ENCODE peak calls at places on chromosomes 12 and 14, in eight cellular contexts. One of them, this sample, is unnamed.
A peak's percentile ranks its signal among the peaks of the same experiment; 100 is the strongest.

GRCh38 chr12:55972045-55972843 is 1.6 kb upstream of the RAB5B start:
- DNase-seq in left ventricle myocardium inferior: no peak
- DNase-seq in right atrium auricular region: no peak
- DNase-seq in aorta: no peak
- DNase-seq in lower lobe of right lung: no peak
- DNase-seq in effector memory CD4-positive, alpha-beta T cell: no peak
- DNase-seq in upper lobe of right lung: no peak
- DNase-seq in MM.1S: no peak
- DNase-seq in this sample: no peak

GRCh38 chr12:123696641-123697040 is 15.5 kb upstream of the ATP6V0A2 start:
- DNase-seq in right atrium auricular region: no peak
- DNase-seq in effector memory CD4-positive, alpha-beta T cell: no peak
- DNase-seq in upper lobe of right lung: no peak
- DNase-seq in aorta: no peak
- DNase-seq in MM.1S: no peak
- DNase-seq in lower lobe of right lung: no peak
- DNase-seq in left ventricle myocardium inferior: no peak
- DNase-seq in this sample: no peak

GRCh38 chr12:44835641-44836379 is 40.3 kb downstream of the NELL2 start:
- DNase-seq in aorta: no peak
- DNase-seq in lower lobe of right lung: no peak
- DNase-seq in right atrium auricular region: no peak
- DNase-seq in MM.1S: no peak
- DNase-seq in upper lobe of right lung: no peak
- DNase-seq in effector memory CD4-positive, alpha-beta T cell: no peak
- DNase-seq in left ventricle myocardium inferior: no peak
- DNase-seq in this sample: no peak

GRCh38 chr12:47995976-47996375 is 8.3 kb downstream of the COL2A1 start:
- DNase-seq in aorta: no peak
- DNase-seq in lower lobe of right lung: no peak
- DNase-seq in MM.1S: no peak
- DNase-seq in effector memory CD4-positive, alpha-beta T cell: no peak
- DNase-seq in right atrium auricular region: no peak
- DNase-seq in left ventricle myocardium inferior: no peak
- DNase-seq in upper lobe of right lung: no peak
- DNase-seq in this sample: peak; percentile 28

GRCh38 chr14:24417832-24418491 is 11.5 kb downstream of the CBLN3 start:
- DNase-seq in MM.1S: no peak
- DNase-seq in left ventricle myocardium inferior: no peak
- DNase-seq in aorta: no peak
- DNase-seq in effector memory CD4-positive, alpha-beta T cell: no peak
- DNase-seq in lower lobe of right lung: no peak
- DNase-seq in right atrium auricular region: no peak
- DNase-seq in upper lobe of right lung: no peak
- DNase-seq in this sample: no peak

GRCh38 chr14:70755655-70756054 is 53.7 kb downstream of the MAP3K9 start:
- DNase-seq in MM.1S: no peak
- DNase-seq in right atrium auricular region: no peak
- DNase-seq in left ventricle myocardium inferior: no peak
- DNase-seq in aorta: no peak
- DNase-seq in effector memory CD4-positive, alpha-beta T cell: no peak
- DNase-seq in upper lobe of right lung: no peak
- DNase-seq in lower lobe of right lung: no peak
- DNase-seq in this sample: no peak

GRCh38 chr14:50312734-50313054 is 570 bp downstream of the DMAC2L start:
- DNase-seq in aorta: no peak
- DNase-seq in effector memory CD4-positive, alpha-beta T cell: peak; percentile 29
- DNase-seq in left ventricle myocardium inferior: no peak
- DNase-seq in MM.1S: no peak
- DNase-seq in upper lobe of right lung: no peak
- DNase-seq in right atrium auricular region: no peak
- DNase-seq in lower lobe of right lung: no peak
- DNase-seq in this sample: no peak

GRCh38 chr12:106106892-106107291 is 31.9 kb downstream of the NUAK1 start:
- DNase-seq in right atrium auricular region: no peak
- DNase-seq in lower lobe of right lung: no peak
- DNase-seq in upper lobe of right lung: no peak
- DNase-seq in effector memory CD4-positive, alpha-beta T cell: no peak
- DNase-seq in left ventricle myocardium inferior: no peak
- DNase-seq in aorta: no peak
- DNase-seq in MM.1S: no peak
- DNase-seq in this sample: no peak

GRCh38 chr12:121467638-121468403 is 67.9 kb downstream of the RNF34 start:
- DNase-seq in upper lobe of right lung: peak; percentile 81
- DNase-seq in lower lobe of right lung: no peak
- DNase-seq in effector memory CD4-positive, alpha-beta T cell: no peak
- DNase-seq in MM.1S: no peak
- DNase-seq in right atrium auricular region: peak; percentile 63
- DNase-seq in left ventricle myocardium inferior: no peak
- DNase-seq in aorta: peak; percentile 76
- DNase-seq in this sample: no peak

GRCh38 chr12:52239767-52240166 is 6.7 kb downstream of the KRT7 start:
- DNase-seq in effector memory CD4-positive, alpha-beta T cell: no peak
- DNase-seq in MM.1S: no peak
- DNase-seq in aorta: no peak
- DNase-seq in upper lobe of right lung: no peak
- DNase-seq in lower lobe of right lung: no peak
- DNase-seq in left ventricle myocardium inferior: no peak
- DNase-seq in right atrium auricular region: no peak
- DNase-seq in this sample: no peak

GRCh38 chr12:52241205-52241842 is 8.3 kb downstream of the KRT7 start:
- DNase-seq in right atrium auricular region: no peak
- DNase-seq in aorta: no peak
- DNase-seq in MM.1S: no peak
- DNase-seq in effector memory CD4-positive, alpha-beta T cell: no peak
- DNase-seq in upper lobe of right lung: no peak
- DNase-seq in lower lobe of right lung: no peak
- DNase-seq in left ventricle myocardium inferior: no peak
- DNase-seq in this sample: peak; percentile 58

GRCh38 chr12:52238206-52238840 is 5.3 kb downstream of the KRT7 start:
- DNase-seq in effector memory CD4-positive, alpha-beta T cell: no peak
- DNase-seq in MM.1S: no peak
- DNase-seq in upper lobe of right lung: no peak
- DNase-seq in lower lobe of right lung: no peak
- DNase-seq in right atrium auricular region: no peak
- DNase-seq in aorta: no peak
- DNase-seq in left ventricle myocardium inferior: no peak
- DNase-seq in this sample: peak; percentile 25

GRCh38 chr12:52236386-52237050 is 3.5 kb downstream of the KRT7 start:
- DNase-seq in effector memory CD4-positive, alpha-beta T cell: no peak
- DNase-seq in aorta: no peak
- DNase-seq in right atrium auricular region: no peak
- DNase-seq in left ventricle myocardium inferior: no peak
- DNase-seq in upper lobe of right lung: no peak
- DNase-seq in MM.1S: no peak
- DNase-seq in lower lobe of right lung: no peak
- DNase-seq in this sample: peak; percentile 40

GRCh38 chr12:52238916-52239649 is 6.0 kb downstream of the KRT7 start:
- DNase-seq in right atrium auricular region: no peak
- DNase-seq in aorta: no peak
- DNase-seq in lower lobe of right lung: no peak
- DNase-seq in effector memory CD4-positive, alpha-beta T cell: no peak
- DNase-seq in MM.1S: no peak
- DNase-seq in upper lobe of right lung: no peak
- DNase-seq in left ventricle myocardium inferior: no peak
- DNase-seq in this sample: peak; percentile 14
- H3K36me3 ChIP-seq in right atrium auricular region: no peaks in the 10 kb centered on the region
- H3K36me3 ChIP-seq in aorta: no peaks in the 10 kb centered on the region
- H3K36me3 ChIP-seq in lower lobe of right lung: peaks cover 10% of the 10 kb centered on the region
- H3K36me3 ChIP-seq in effector memory CD4-positive, alpha-beta T cell: no peaks in the 10 kb centered on the region
- H3K36me3 ChIP-seq in MM.1S: no peaks in the 10 kb centered on the region
- H3K36me3 ChIP-seq in upper lobe of right lung: no peaks in the 10 kb centered on the region
- H3K36me3 ChIP-seq in left ventricle myocardium inferior: no peaks in the 10 kb centered on the region
- H3K36me3 ChIP-seq in this sample: no peaks in the 10 kb centered on the region

DNA sequence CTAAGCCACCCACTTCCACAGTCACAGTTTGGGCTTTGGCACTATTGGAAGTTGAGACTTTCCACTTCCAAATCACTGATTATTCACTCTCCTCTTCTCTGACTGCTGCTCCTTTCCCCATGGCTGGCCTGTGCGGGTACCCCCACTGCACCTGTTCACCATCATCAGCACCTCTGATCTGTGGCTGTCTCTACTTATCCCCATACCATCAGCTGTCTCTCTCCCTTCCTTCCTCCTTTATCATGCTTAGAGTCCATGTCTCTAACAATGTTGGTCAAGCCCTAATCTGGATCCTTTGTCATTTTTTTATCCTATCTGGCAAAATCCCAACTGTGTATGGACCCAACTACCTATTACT is 15.3 kb upstream of the TSPAN9 start:
- DNase-seq in right atrium auricular region: no peak
- DNase-seq in left ventricle myocardium inferior: no peak
- DNase-seq in lower lobe of right lung: no peak
- DNase-seq in upper lobe of right lung: no peak
- DNase-seq in MM.1S: no peak
- DNase-seq in effector memory CD4-positive, alpha-beta T cell: no peak
- DNase-seq in aorta: no peak
- DNase-seq in this sample: peak; percentile 1
- H3K27ac ChIP-seq in right atrium auricular region: no peak overlapping the region
- H3K27ac ChIP-seq in left ventricle myocardium inferior: no peak overlapping the region
- H3K27ac ChIP-seq in lower lobe of right lung: no peak overlapping the region
- H3K27ac ChIP-seq in upper lobe of right lung: no peak overlapping the region
- H3K27ac ChIP-seq in MM.1S: no peak overlapping the region
- H3K27ac ChIP-seq in effector memory CD4-positive, alpha-beta T cell: no peak overlapping the region
- H3K27ac ChIP-seq in aorta: no peak overlapping the region
- H3K27ac ChIP-seq in this sample: no peak overlapping the region

GRCh38 chr14:88500611-88501010 is 54.2 kb downstream of the PTPN21 start:
- DNase-seq in upper lobe of right lung: no peak
- DNase-seq in lower lobe of right lung: no peak
- DNase-seq in right atrium auricular region: no peak
- DNase-seq in effector memory CD4-positive, alpha-beta T cell: no peak
- DNase-seq in aorta: no peak
- DNase-seq in MM.1S: no peak
- DNase-seq in left ventricle myocardium inferior: no peak
- DNase-seq in this sample: no peak

GRCh38 chr14:88499225-88499624 is 55.6 kb downstream of the PTPN21 start:
- DNase-seq in left ventricle myocardium inferior: no peak
- DNase-seq in MM.1S: no peak
- DNase-seq in aorta: no peak
- DNase-seq in lower lobe of right lung: no peak
- DNase-seq in effector memory CD4-positive, alpha-beta T cell: no peak
- DNase-seq in right atrium auricular region: no peak
- DNase-seq in upper lobe of right lung: no peak
- DNase-seq in this sample: no peak

GRCh38 chr14:88493392-88494185 is 61.2 kb downstream of the PTPN21 start:
- DNase-seq in aorta: no peak
- DNase-seq in right atrium auricular region: no peak
- DNase-seq in left ventricle myocardium inferior: peak; percentile 53
- DNase-seq in upper lobe of right lung: no peak
- DNase-seq in lower lobe of right lung: no peak
- DNase-seq in effector memory CD4-positive, alpha-beta T cell: no peak
- DNase-seq in MM.1S: no peak
- DNase-seq in this sample: no peak

GRCh38 chr14:88492272-88493089 is 62.3 kb downstream of the PTPN21 start:
- DNase-seq in MM.1S: peak; percentile 41
- DNase-seq in upper lobe of right lung: no peak
- DNase-seq in left ventricle myocardium inferior: no peak
- DNase-seq in aorta: peak; percentile 51
- DNase-seq in right atrium auricular region: peak; percentile 84
- DNase-seq in effector memory CD4-positive, alpha-beta T cell: no peak
- DNase-seq in lower lobe of right lung: no peak
- DNase-seq in this sample: no peak

DNA sequence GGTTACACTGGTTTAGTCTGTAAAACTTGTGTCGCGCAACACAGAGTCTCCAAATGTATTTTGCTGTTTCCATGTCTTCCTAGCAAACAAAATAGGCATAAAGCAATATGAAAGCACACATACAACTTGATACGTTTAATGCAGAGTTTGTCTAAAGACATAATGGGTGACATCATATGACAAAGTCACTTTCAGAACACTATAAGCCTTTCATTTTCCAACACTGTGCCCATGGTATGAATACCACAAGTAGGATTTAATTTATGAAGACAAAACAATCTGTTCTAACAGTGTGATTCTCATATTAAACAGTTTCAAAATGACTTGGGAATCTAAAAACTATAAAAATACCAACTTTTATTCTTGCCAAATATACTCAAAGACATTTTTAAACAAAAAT is 58.4 kb downstream of the PTPN21 start:
- DNase-seq in effector memory CD4-positive, alpha-beta T cell: no peak
- DNase-seq in lower lobe of right lung: no peak
- DNase-seq in right atrium auricular region: no peak
- DNase-seq in upper lobe of right lung: no peak
- DNase-seq in left ventricle myocardium inferior: no peak
- DNase-seq in MM.1S: no peak
- DNase-seq in aorta: no peak
- DNase-seq in this sample: no peak
- H3K36me3 ChIP-seq in effector memory CD4-positive, alpha-beta T cell: no peaks in the 10 kb centered on the region
- H3K36me3 ChIP-seq in lower lobe of right lung: peaks cover 72% of the 10 kb centered on the region
- H3K36me3 ChIP-seq in right atrium auricular region: peaks cover 46% of the 10 kb centered on the region
- H3K36me3 ChIP-seq in upper lobe of right lung: peaks cover 64% of the 10 kb centered on the region
- H3K36me3 ChIP-seq in left ventricle myocardium inferior: peaks cover 63% of the 10 kb centered on the region
- H3K36me3 ChIP-seq in MM.1S: no peaks in the 10 kb centered on the region
- H3K36me3 ChIP-seq in aorta: peaks cover 4% of the 10 kb centered on the region
- H3K36me3 ChIP-seq in this sample: no peaks in the 10 kb centered on the region

GRCh38 chr12:96241484-96242256 is 47.5 kb downstream of the ELK3 start:
- DNase-seq in lower lobe of right lung: peak; percentile 71
- DNase-seq in aorta: peak; percentile 79
- DNase-seq in effector memory CD4-positive, alpha-beta T cell: peak; percentile 82
- DNase-seq in right atrium auricular region: peak; percentile 89
- DNase-seq in upper lobe of right lung: no peak
- DNase-seq in MM.1S: no peak
- DNase-seq in left ventricle myocardium inferior: no peak
- DNase-seq in this sample: peak; percentile 71

GRCh38 chr12:96240251-96240650 is 46.1 kb downstream of the ELK3 start:
- DNase-seq in effector memory CD4-positive, alpha-beta T cell: no peak
- DNase-seq in left ventricle myocardium inferior: no peak
- DNase-seq in upper lobe of right lung: no peak
- DNase-seq in right atrium auricular region: no peak
- DNase-seq in MM.1S: no peak
- DNase-seq in lower lobe of right lung: no peak
- DNase-seq in aorta: no peak
- DNase-seq in this sample: no peak

GRCh38 chr12:96240656-96241055 is 46.5 kb downstream of the ELK3 start:
- DNase-seq in right atrium auricular region: no peak
- DNase-seq in aorta: no peak
- DNase-seq in upper lobe of right lung: no peak
- DNase-seq in effector memory CD4-positive, alpha-beta T cell: no peak
- DNase-seq in MM.1S: no peak
- DNase-seq in left ventricle myocardium inferior: no peak
- DNase-seq in lower lobe of right lung: no peak
- DNase-seq in this sample: peak; percentile 46

GRCh38 chr12:96244826-96245225 is 50.7 kb downstream of the ELK3 start:
- DNase-seq in MM.1S: no peak
- DNase-seq in aorta: no peak
- DNase-seq in lower lobe of right lung: no peak
- DNase-seq in upper lobe of right lung: no peak
- DNase-seq in right atrium auricular region: peak; percentile 57
- DNase-seq in effector memory CD4-positive, alpha-beta T cell: no peak
- DNase-seq in left ventricle myocardium inferior: no peak
- DNase-seq in this sample: peak; percentile 51

DNA sequence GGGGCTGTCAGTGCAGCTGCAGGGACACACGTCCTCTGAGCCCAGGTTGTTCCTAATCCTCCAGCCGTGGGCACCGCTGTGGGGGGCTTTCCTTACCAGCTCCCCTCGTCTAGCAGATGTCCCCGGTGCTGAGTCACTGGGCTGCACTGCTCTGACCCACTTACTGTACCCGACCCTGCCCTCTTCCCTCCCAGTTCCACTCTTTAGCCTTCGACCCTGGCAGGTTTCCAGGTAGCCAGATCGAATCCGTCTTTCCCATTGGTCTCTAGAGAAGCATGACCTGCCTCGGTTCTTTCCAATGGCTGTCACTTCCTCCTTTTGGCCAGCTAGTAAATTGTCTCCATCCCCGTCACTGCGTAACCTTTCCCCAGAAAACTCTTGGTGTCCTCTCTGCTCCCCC is 48.4 kb downstream of the ELK3 start:
- DNase-seq in MM.1S: no peak
- DNase-seq in aorta: no peak
- DNase-seq in effector memory CD4-positive, alpha-beta T cell: peak; percentile 69
- DNase-seq in right atrium auricular region: no peak
- DNase-seq in left ventricle myocardium inferior: no peak
- DNase-seq in lower lobe of right lung: peak; percentile 65
- DNase-seq in upper lobe of right lung: no peak
- DNase-seq in this sample: peak; percentile 67
- H3K27ac ChIP-seq in MM.1S: no peak overlapping the region
- H3K27ac ChIP-seq in aorta: no peak overlapping the region
- H3K27ac ChIP-seq in effector memory CD4-positive, alpha-beta T cell: peak overlapping the region; percentile 96
- H3K27ac ChIP-seq in right atrium auricular region: peak overlapping the region; percentile 82
- H3K27ac ChIP-seq in left ventricle myocardium inferior: peak overlapping the region; percentile 86
- H3K27ac ChIP-seq in lower lobe of right lung: peak overlapping the region; percentile 80
- H3K27ac ChIP-seq in upper lobe of right lung: peak overlapping the region; percentile 33
- H3K27ac ChIP-seq in this sample: peak overlapping the region; percentile 80